ENCODE peak calls at places on chromosomes 13 and 19, in eight cellular contexts. G is thyroid gland, P is IMR-90, Z is tibial nerve, X is body of pancreas, B is adrenal gland, F is Peyer's patch, R is fibroblast of lung. S is an unnamed sample. For H3K4me1, the result is how much of the 10 kb centered on the place peaks cover.

GRCh38 chr13:33057019-33057785 is 41.0 kb downstream of the KL start:
- DNase-seq in G (no peak), P (peak), Z (peak), X (no peak), B (no peak), F (no peak), R (no peak), S (peak)

GRCh38 chr13:50374517-50374916 is 359.3 kb downstream of the KCNRG start:
- DNase-seq in G (no peak), P (no peak), Z (no peak), X (no peak), B (no peak), F (no peak), R (no peak), S (no peak)

GRCh38 chr19:13102666-13103584 is at the start of gene LYL1:
- DNase-seq in G (peak), P (no peak), Z (peak), X (peak), B (peak), F (peak), R (no peak), S (no peak)

GRCh38 chr19:11164879-11165406 is 9.4 kb upstream of the SPC24 start:
- DNase-seq in G (peak), P (peak), Z (peak), X (peak), B (no peak), F (peak), R (peak), S (no peak)

GRCh38 chr19:21314676-21315075 is 14.5 kb downstream of the ZNF708 start:
- DNase-seq in G (no peak), P (peak), Z (no peak), X (no peak), B (peak), F (no peak), R (peak), S (no peak)

GRCh38 chr19:21022996-21023395 is 2.5 kb downstream of the ZNF430 start:
- DNase-seq in G (peak), P (peak), Z (no peak), X (no peak), B (peak), F (no peak), R (peak), S (peak)

GRCh38 chr13:34941835-34942731 is at the start of gene NBEA:
- DNase-seq in G (peak), P (peak), Z (peak), X (peak), B (peak), F (peak), R (peak), S (peak)

GRCh38 chr13:27592865-27593264 is 27.5 kb downstream of the LNX2 start:
- DNase-seq in G (no peak), P (no peak), Z (no peak), X (no peak), B (no peak), F (no peak), R (no peak), S (no peak)

GRCh38 chr13:92303428-92303827 is 905.0 kb downstream of the GPC5 start:
- DNase-seq in G (no peak), P (peak), Z (peak), X (no peak), B (no peak), F (no peak), R (peak), S (no peak)

GRCh38 chr13:46468570-46468969 is 81.5 kb upstream of the RUBCNL start:
- DNase-seq in G (no peak), P (no peak), Z (no peak), X (no peak), B (no peak), F (no peak), R (no peak), S (no peak)

GRCh38 chr19:30240904-30241695 is 131.1 kb upstream of the ZNF536 start:
- DNase-seq in G (no peak), P (no peak), Z (no peak), X (no peak), B (no peak), F (no peak), R (no peak), S (no peak)

GRCh38 chr13:39132286-39132685 is 94.0 kb downstream of the NHLRC3 start:
- DNase-seq in G (no peak), P (no peak), Z (no peak), X (no peak), B (no peak), F (no peak), R (no peak), S (peak)

GRCh38 chr19:51372649-51373504 is at the start of gene NKG7:
- DNase-seq in G (no peak), P (no peak), Z (no peak), X (no peak), B (no peak), F (peak), R (no peak), S (no peak)

GRCh38 chr19:35569281-35569781 is 5.9 kb upstream of the ATP4A start:
- DNase-seq in G (no peak), P (no peak), Z (no peak), X (peak), B (peak), F (no peak), R (no peak), S (no peak)

GRCh38 chr13:28401303-28402056 is 93.4 kb downstream of the FLT1 start:
- DNase-seq in G (no peak), P (peak), Z (no peak), X (no peak), B (no peak), F (no peak), R (peak), S (peak)

GRCh38 chr13:113545931-113546516 is 38.5 kb upstream of the TFDP1 start:
- DNase-seq in G (no peak), P (no peak), Z (no peak), X (no peak), B (no peak), F (peak), R (no peak), S (no peak)
- H3K27ac ChIP-seq in G (peak), P (no peak), Z (peak), X (no peak), B (no peak), F (no peak), R (peak), S (no peak)

GRCh38 chr19:45057444-45057843 is 18.6 kb downstream of the CLASRP start:
- DNase-seq in G (no peak), P (no peak), Z (no peak), X (no peak), B (no peak), F (no peak), R (no peak), S (no peak)
- H3K4me1 ChIP-seq in G (under half), P (under half), Z (under half), X (under half), B (under half), F (under half), R (under half), S (under half)

DNA sequence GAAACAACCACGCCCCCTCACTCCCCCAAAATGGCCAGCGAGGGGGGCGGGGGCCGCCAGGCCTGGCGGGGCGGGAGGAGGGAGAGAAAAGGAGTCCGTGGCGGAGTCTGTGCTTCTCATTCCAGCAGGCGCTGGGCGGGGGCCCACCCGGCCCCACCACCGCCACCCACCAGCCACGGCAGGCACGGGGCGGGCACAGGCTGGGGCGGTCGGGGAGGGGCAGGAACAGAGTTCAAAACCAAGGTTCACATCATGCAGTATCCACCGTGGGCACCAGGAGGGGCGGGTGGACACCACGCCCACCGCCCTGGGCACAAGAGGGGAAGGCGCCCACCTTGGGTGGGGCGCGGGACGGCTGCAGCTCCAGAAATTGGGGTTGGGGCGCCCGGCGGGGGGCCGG is 12.8 kb downstream of the DPF1 start:
- DNase-seq in G (no peak), P (no peak), Z (no peak), X (no peak), B (no peak), F (no peak), R (peak), S (no peak)
- TF ChIP-seq CTCF in G (no peak), P (no peak), Z (no peak), X (no peak), B (no peak), F (no peak), R (peak), S (no peak)

DNA sequence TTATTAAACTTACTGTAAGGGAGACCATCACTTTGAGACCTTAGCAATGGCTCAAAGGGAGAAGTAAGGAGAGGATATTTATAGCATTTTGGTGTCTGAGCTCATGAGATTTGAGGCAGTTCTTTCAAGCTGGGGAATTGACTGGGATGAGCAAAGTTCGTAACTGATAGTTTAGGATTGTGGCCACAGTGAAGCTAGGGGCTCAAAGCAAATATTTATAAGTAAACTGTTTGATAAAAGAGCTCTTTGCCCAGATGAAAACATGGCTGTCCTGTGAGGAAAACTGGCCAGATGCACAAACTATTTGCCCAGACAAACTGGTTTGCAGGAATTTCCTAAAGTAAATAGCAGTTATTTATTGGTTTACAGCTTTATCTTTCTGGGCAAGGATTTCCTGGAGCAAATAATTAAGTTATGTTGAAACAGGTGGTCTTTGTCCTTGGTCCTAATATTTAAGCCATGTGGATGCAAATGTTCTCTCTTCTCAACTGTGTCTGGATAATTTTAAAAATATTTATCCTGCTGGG is 59.7 kb upstream of the TMTC4 start:
- DNase-seq in G (no peak), P (no peak), Z (no peak), X (no peak), B (no peak), F (no peak), R (no peak), S (peak)
- H3K27ac ChIP-seq in G (no peak), P (no peak), Z (no peak), X (no peak), B (no peak), F (no peak), R (no peak), S (no peak)

DNA sequence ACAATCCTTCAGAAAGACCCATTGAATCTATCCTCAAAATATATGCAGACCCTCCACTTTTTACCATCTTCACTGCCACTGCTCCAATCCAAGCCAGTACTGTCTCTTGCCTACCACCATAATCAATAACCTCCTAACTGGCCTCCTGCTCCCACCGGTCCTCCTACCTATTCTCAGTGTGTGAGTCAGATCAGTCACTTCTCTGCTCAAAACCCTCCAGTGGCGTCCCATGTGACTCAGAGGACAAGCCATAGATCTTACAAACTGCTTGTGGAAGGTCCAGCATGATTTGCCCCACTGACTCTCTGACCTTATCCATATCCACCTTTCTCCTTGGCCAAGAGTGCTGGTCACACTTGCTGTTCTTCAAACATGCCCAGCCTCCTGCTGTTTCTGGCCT is 23.4 kb upstream of the MBNL2 start:
- DNase-seq in G (no peak), P (no peak), Z (no peak), X (no peak), B (no peak), F (no peak), R (no peak), S (no peak)
- H3K4me1 ChIP-seq in G (under half), P (under half), Z (under half), X (under half), B (under half), F (under half), R (under half), S (under half)

GRCh38 chr13:99610702-99611289 is 109.5 kb downstream of the TM9SF2 start:
- DNase-seq in G (no peak), P (no peak), Z (no peak), X (no peak), B (no peak), F (no peak), R (no peak), S (no peak)
- TF ChIP-seq CTCF in G (no peak), P (no peak), Z (no peak), X (no peak), B (no peak), F (no peak), R (peak), S (peak)

DNA sequence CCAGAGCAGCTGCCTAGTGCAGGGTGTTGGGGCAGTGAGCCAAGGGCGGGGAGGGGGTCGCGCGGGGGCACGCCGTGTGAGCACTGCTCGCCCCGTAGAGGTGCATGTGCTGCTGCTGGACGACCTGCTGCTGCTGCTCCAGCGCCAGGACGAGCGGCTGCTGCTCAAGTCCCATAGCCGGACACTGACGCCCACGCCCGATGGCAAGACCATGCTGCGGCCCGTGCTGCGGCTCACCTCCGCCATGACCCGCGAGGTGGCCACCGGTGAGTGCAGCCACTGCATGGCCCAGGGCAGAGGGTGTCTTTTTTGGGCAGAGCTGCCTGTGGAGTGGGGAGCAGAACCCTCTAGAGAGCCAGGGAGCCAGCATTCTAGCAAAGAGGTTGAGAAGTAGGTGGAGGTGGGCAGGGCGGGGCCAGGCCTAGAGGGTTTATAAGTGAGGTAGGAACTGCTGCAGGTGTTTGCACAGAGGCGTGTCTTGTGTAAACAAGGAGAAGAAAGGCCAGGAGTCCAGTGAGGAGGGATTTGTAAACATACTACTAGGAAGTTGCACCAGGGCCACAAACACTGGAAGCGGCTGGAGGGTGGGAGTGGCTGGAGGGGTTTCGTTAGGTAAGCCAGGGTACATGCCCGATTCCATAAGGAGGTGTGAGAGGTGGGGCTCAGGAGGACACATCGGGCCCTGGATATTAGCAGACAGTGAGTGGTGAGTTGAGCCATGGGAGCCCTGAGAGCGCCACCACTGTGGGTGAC is 21.3 kb downstream of the ARHGEF1 start:
- DNase-seq in G (no peak), P (no peak), Z (no peak), X (peak), B (no peak), F (peak), R (no peak), S (peak)
- H3K27ac ChIP-seq in G (no peak), P (no peak), Z (no peak), X (no peak), B (no peak), F (peak), R (no peak), S (peak)

S was measured in PC-3.